ENCODE peak calls at places on chromosome 15, in nine cellular contexts. One of them, this sample, is unnamed. For H3K9me3, the result is how much of the 10 kb centered on the place peaks cover.

GRCh38 chr15:48592221-48592731 is 53.2 kb downstream of the FBN1 start:
- DNase-seq in transverse colon: no peak
- DNase-seq in endothelial cell of umbilical vein: peak
- DNase-seq in suprapubic skin: no peak
- DNase-seq in stomach: no peak
- DNase-seq in HepG2: no peak
- DNase-seq in K562: no peak
- DNase-seq in upper lobe of left lung: no peak
- DNase-seq in sigmoid colon: no peak
- DNase-seq in this sample: no peak

GRCh38 chr15:87634361-87634760 is 622.2 kb downstream of the NTRK3 start:
- DNase-seq in K562: no peak
- DNase-seq in sigmoid colon: no peak
- DNase-seq in HepG2: no peak
- DNase-seq in stomach: no peak
- DNase-seq in suprapubic skin: no peak
- DNase-seq in upper lobe of left lung: no peak
- DNase-seq in transverse colon: no peak
- DNase-seq in endothelial cell of umbilical vein: no peak
- DNase-seq in this sample: no peak

GRCh38 chr15:45429974-45430792 is 51.8 kb upstream of the GATM start:
- DNase-seq in endothelial cell of umbilical vein: peak
- DNase-seq in transverse colon: peak
- DNase-seq in suprapubic skin: peak
- DNase-seq in sigmoid colon: peak
- DNase-seq in K562: peak
- DNase-seq in upper lobe of left lung: peak
- DNase-seq in stomach: peak
- DNase-seq in HepG2: peak
- DNase-seq in this sample: no peak

GRCh38 chr15:84911879-84912660 is 27.6 kb downstream of the SLC28A1 start:
- DNase-seq in transverse colon: peak
- DNase-seq in endothelial cell of umbilical vein: peak
- DNase-seq in suprapubic skin: peak
- DNase-seq in stomach: peak
- DNase-seq in HepG2: peak
- DNase-seq in K562: no peak
- DNase-seq in upper lobe of left lung: peak
- DNase-seq in sigmoid colon: peak
- DNase-seq in this sample: no peak

GRCh38 chr15:90581771-90582471 is 52.2 kb downstream of the CRTC3 start:
- DNase-seq in HepG2: no peak
- DNase-seq in transverse colon: no peak
- DNase-seq in upper lobe of left lung: peak
- DNase-seq in K562: no peak
- DNase-seq in suprapubic skin: no peak
- DNase-seq in endothelial cell of umbilical vein: no peak
- DNase-seq in sigmoid colon: no peak
- DNase-seq in stomach: no peak
- DNase-seq in this sample: no peak

GRCh38 chr15:39028069-39028468 is 463.5 kb upstream of the RASGRP1 start:
- DNase-seq in transverse colon: no peak
- DNase-seq in sigmoid colon: peak
- DNase-seq in stomach: no peak
- DNase-seq in HepG2: no peak
- DNase-seq in K562: no peak
- DNase-seq in endothelial cell of umbilical vein: peak
- DNase-seq in suprapubic skin: no peak
- DNase-seq in upper lobe of left lung: no peak
- DNase-seq in this sample: no peak

GRCh38 chr15:52786436-52787122 is 3.6 kb downstream of the ONECUT1 start:
- DNase-seq in HepG2: peak
- DNase-seq in suprapubic skin: no peak
- DNase-seq in stomach: no peak
- DNase-seq in K562: no peak
- DNase-seq in endothelial cell of umbilical vein: no peak
- DNase-seq in upper lobe of left lung: no peak
- DNase-seq in transverse colon: no peak
- DNase-seq in sigmoid colon: no peak
- DNase-seq in this sample: no peak

GRCh38 chr15:66617137-66618090 is 51.6 kb upstream of the LCTL start:
- DNase-seq in stomach: peak
- DNase-seq in K562: no peak
- DNase-seq in transverse colon: peak
- DNase-seq in sigmoid colon: peak
- DNase-seq in endothelial cell of umbilical vein: peak
- DNase-seq in upper lobe of left lung: peak
- DNase-seq in suprapubic skin: peak
- DNase-seq in HepG2: peak
- DNase-seq in this sample: peak

DNA sequence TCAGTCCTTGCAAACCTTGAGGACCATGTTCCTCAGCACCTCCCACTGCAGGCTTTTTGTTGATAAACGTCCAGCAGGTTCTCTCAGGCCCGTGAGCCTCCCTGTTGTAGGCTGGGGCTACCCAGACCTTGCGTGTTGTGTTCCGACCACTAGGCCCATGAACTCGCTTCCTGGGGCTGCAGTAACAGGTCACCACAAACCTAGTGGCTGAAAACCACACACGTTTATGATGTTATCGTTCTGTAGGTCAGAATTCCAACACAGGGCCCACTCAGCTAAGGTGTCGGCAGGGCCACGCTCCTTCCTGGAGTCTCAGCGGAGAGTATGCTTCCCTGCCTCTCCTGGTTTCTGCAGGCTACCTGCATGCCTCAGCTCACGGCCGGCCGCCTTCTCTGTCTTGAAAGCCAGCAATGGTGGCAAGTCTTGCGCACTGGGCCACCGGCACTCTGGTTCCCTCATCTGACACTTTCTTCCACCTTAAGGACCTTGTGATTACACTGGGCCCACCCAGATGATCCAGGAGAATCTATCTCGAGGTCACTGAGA is 60.8 kb downstream of the ATP10A start:
- DNase-seq in suprapubic skin: no peak
- DNase-seq in upper lobe of left lung: no peak
- DNase-seq in endothelial cell of umbilical vein: no peak
- DNase-seq in sigmoid colon: no peak
- DNase-seq in HepG2: no peak
- DNase-seq in K562: no peak
- DNase-seq in transverse colon: no peak
- DNase-seq in stomach: no peak
- DNase-seq in this sample: peak
- H3K9me3 ChIP-seq in suprapubic skin: under half
- H3K9me3 ChIP-seq in upper lobe of left lung: under half
- H3K9me3 ChIP-seq in endothelial cell of umbilical vein: under half
- H3K9me3 ChIP-seq in sigmoid colon: under half
- H3K9me3 ChIP-seq in HepG2: under half
- H3K9me3 ChIP-seq in K562: under half
- H3K9me3 ChIP-seq in transverse colon: under half
- H3K9me3 ChIP-seq in stomach: under half
- H3K9me3 ChIP-seq in this sample: under half

GRCh38 chr15:35550957-35551356 is 5.0 kb upstream of the DPH6 start:
- DNase-seq in upper lobe of left lung: no peak
- DNase-seq in HepG2: no peak
- DNase-seq in suprapubic skin: no peak
- DNase-seq in transverse colon: no peak
- DNase-seq in K562: no peak
- DNase-seq in sigmoid colon: no peak
- DNase-seq in stomach: no peak
- DNase-seq in endothelial cell of umbilical vein: no peak
- DNase-seq in this sample: no peak
- H3K4me3 ChIP-seq in upper lobe of left lung: no peak
- H3K4me3 ChIP-seq in HepG2: no peak
- H3K4me3 ChIP-seq in suprapubic skin: no peak
- H3K4me3 ChIP-seq in transverse colon: no peak
- H3K4me3 ChIP-seq in K562: no peak
- H3K4me3 ChIP-seq in sigmoid colon: no peak
- H3K4me3 ChIP-seq in stomach: no peak
- H3K4me3 ChIP-seq in endothelial cell of umbilical vein: no peak
- H3K4me3 ChIP-seq in this sample: no peak

GRCh38 chr15:68559342-68560310 is 19.2 kb upstream of the CORO2B start:
- DNase-seq in endothelial cell of umbilical vein: peak
- DNase-seq in K562: peak
- DNase-seq in upper lobe of left lung: peak
- DNase-seq in stomach: peak
- DNase-seq in HepG2: peak
- DNase-seq in suprapubic skin: peak
- DNase-seq in transverse colon: peak
- DNase-seq in sigmoid colon: peak
- DNase-seq in this sample: peak
- TF ChIP-seq POLR2AphosphoS5 in endothelial cell of umbilical vein: no peak
- TF ChIP-seq POLR2AphosphoS5 in K562: no peak
- TF ChIP-seq POLR2AphosphoS5 in upper lobe of left lung: no peak
- TF ChIP-seq POLR2AphosphoS5 in stomach: no peak
- TF ChIP-seq POLR2AphosphoS5 in HepG2: no peak
- TF ChIP-seq POLR2AphosphoS5 in suprapubic skin: no peak
- TF ChIP-seq POLR2AphosphoS5 in transverse colon: no peak
- TF ChIP-seq POLR2AphosphoS5 in sigmoid colon: no peak
- TF ChIP-seq POLR2AphosphoS5 in this sample: peak

GRCh38 chr15:25248583-25249235 is 190.1 kb downstream of the UBE3A start:
- DNase-seq in upper lobe of left lung: peak
- DNase-seq in transverse colon: peak
- DNase-seq in K562: no peak
- DNase-seq in stomach: peak
- DNase-seq in suprapubic skin: peak
- DNase-seq in HepG2: no peak
- DNase-seq in sigmoid colon: peak
- DNase-seq in endothelial cell of umbilical vein: no peak
- DNase-seq in this sample: no peak
- H3K9me3 ChIP-seq in upper lobe of left lung: half or more
- H3K9me3 ChIP-seq in transverse colon: under half
- H3K9me3 ChIP-seq in K562: under half
- H3K9me3 ChIP-seq in stomach: under half
- H3K9me3 ChIP-seq in suprapubic skin: under half
- H3K9me3 ChIP-seq in HepG2: half or more
- H3K9me3 ChIP-seq in sigmoid colon: under half
- H3K9me3 ChIP-seq in endothelial cell of umbilical vein: under half
- H3K9me3 ChIP-seq in this sample: under half

DNA sequence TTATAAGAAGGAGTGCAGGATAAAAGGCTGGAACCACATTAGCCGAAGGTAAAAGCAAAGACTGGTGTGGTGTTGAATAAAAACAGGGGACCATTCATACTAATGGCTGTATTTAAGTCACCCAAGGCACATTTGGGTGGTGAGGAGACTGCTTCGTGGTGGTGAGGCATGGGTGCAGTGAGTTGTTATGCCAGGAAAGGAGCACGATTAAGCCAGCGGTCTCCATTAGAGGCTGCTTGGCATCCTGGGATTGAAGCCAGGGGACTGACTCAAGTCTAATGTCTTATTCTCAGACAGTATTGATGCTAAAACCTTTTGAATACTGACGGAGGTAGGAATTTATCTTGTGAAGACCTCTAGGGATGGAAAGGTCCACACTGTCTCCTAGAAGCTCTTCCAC is 21.9 kb downstream of the FEM1B start:
- DNase-seq in transverse colon: no peak
- DNase-seq in suprapubic skin: no peak
- DNase-seq in sigmoid colon: no peak
- DNase-seq in stomach: no peak
- DNase-seq in upper lobe of left lung: no peak
- DNase-seq in K562: no peak
- DNase-seq in endothelial cell of umbilical vein: no peak
- DNase-seq in HepG2: no peak
- DNase-seq in this sample: no peak
- H3K4me3 ChIP-seq in transverse colon: peak
- H3K4me3 ChIP-seq in suprapubic skin: peak
- H3K4me3 ChIP-seq in sigmoid colon: no peak
- H3K4me3 ChIP-seq in stomach: peak
- H3K4me3 ChIP-seq in upper lobe of left lung: peak
- H3K4me3 ChIP-seq in K562: no peak
- H3K4me3 ChIP-seq in endothelial cell of umbilical vein: no peak
- H3K4me3 ChIP-seq in HepG2: no peak
- H3K4me3 ChIP-seq in this sample: peak

GRCh38 chr15:60583194-60583593 is 104.3 kb upstream of the ICE2 start:
- DNase-seq in HepG2: no peak
- DNase-seq in stomach: no peak
- DNase-seq in endothelial cell of umbilical vein: no peak
- DNase-seq in sigmoid colon: no peak
- DNase-seq in upper lobe of left lung: no peak
- DNase-seq in K562: no peak
- DNase-seq in transverse colon: no peak
- DNase-seq in suprapubic skin: no peak
- DNase-seq in this sample: no peak
- TF ChIP-seq POLR2AphosphoS5 in HepG2: no peak
- TF ChIP-seq POLR2AphosphoS5 in stomach: no peak
- TF ChIP-seq POLR2AphosphoS5 in endothelial cell of umbilical vein: no peak
- TF ChIP-seq POLR2AphosphoS5 in sigmoid colon: no peak
- TF ChIP-seq POLR2AphosphoS5 in upper lobe of left lung: no peak
- TF ChIP-seq POLR2AphosphoS5 in K562: no peak
- TF ChIP-seq POLR2AphosphoS5 in transverse colon: no peak
- TF ChIP-seq POLR2AphosphoS5 in suprapubic skin: no peak
- TF ChIP-seq POLR2AphosphoS5 in this sample: no peak

This sample was measured in vagina.